ENCODE peak calls at places on chromosome 16, in ten cellular contexts. R is stimulated activated CD8-positive, alpha-beta memory T cell treated with anti-CD3 and anti-CD28 coated beads, Interleukin-4, amount 100 ng/mL, for 4 hours; M is NCI-H1105 treated with DMSO at 0.1 percent for 48 hours; Y is amygdala; S is GF-D8; I is mucosa of descending colon; F is neural crest cell; N is tibial artery; U is stimulated activated CD4-positive, alpha-beta T cell treated with anti-CD3 and anti-CD28 coated beads, TNF-alpha, amount 100 ng/mL, for 48 hours; G is glutamatergic neuron. V is an unnamed sample.

GRCh38 chr16:46658925-46659324 is 30.1 kb downstream of the VPS35 start:
- DNase-seq in R (no peak), M (no peak), Y (no peak), S (peak), I (no peak), F (no peak), N (no peak), U (no peak), G (no peak), V (peak)

GRCh38 chr16:30346286-30346685 is 8.8 kb downstream of the CD2BP2 start:
- DNase-seq in R (no peak), M (no peak), Y (no peak), S (no peak), I (peak), F (no peak), N (no peak), U (no peak), G (no peak), V (no peak)

GRCh38 chr16:12002447-12003006 is 26.0 kb downstream of the SNX29 start:
- DNase-seq in R (no peak), M (peak), Y (no peak), S (no peak), I (no peak), F (no peak), N (no peak), U (no peak), G (peak), V (no peak)

GRCh38 chr16:69253796-69254426 is 57.2 kb upstream of the VPS4A start:
- DNase-seq in R (no peak), M (no peak), Y (no peak), S (no peak), I (no peak), F (no peak), N (no peak), U (no peak), G (no peak), V (no peak)

GRCh38 chr16:69055003-69055402 is 50.5 kb upstream of the HAS3 start:
- DNase-seq in R (no peak), M (no peak), Y (no peak), S (no peak), I (no peak), F (no peak), N (no peak), U (no peak), G (no peak), V (no peak)

GRCh38 chr16:89722392-89723278 is 1.3 kb downstream of the ZNF276 start:
- DNase-seq in R (peak), M (no peak), Y (peak), S (peak), I (peak), F (no peak), N (peak), U (no peak), G (no peak), V (peak)

GRCh38 chr16:1078579-1079021 is 6.1 kb downstream of the SSTR5 start:
- DNase-seq in R (no peak), M (peak), Y (no peak), S (no peak), I (peak), F (no peak), N (peak), U (no peak), G (peak), V (no peak)

GRCh38 chr16:80436510-80436909 is 104.3 kb upstream of the DYNLRB2 start:
- DNase-seq in R (no peak), M (no peak), Y (no peak), S (no peak), I (no peak), F (no peak), N (no peak), U (no peak), G (no peak), V (no peak)

GRCh38 chr16:84891149-84891795 is 71.5 kb downstream of the CRISPLD2 start:
- DNase-seq in R (no peak), M (no peak), Y (no peak), S (no peak), I (peak), F (no peak), N (no peak), U (no peak), G (no peak), V (no peak)

GRCh38 chr16:57623251-57624043 is 5.0 kb upstream of the ADGRG1 start:
- DNase-seq in R (no peak), M (no peak), Y (peak), S (no peak), I (peak), F (peak), N (no peak), U (no peak), G (no peak), V (no peak)

GRCh38 chr16:11181889-11182279 is 74.1 kb downstream of the SOCS1 start:
- DNase-seq in R (no peak), M (no peak), Y (no peak), S (peak), I (no peak), F (no peak), N (no peak), U (no peak), G (no peak), V (peak)

V was measured in AML-193.